ENCODE peak calls at places on chromosome 4, in seven cellular contexts. C is 8988T; B is IMR-90; D is aorta; H is activated naive CD8-positive, alpha-beta T cell treated with anti-CD3 and anti-CD28 coated beads, Interleukin-2, amount 50 U/mL, for 16 hours; R is cardiac fibroblast; S is T-helper 1 cell. W is an unnamed sample.

GRCh38 chr4:184824081-184824775 is 1.5 kb downstream of the ACSL1 start:
- DNase-seq in C (no peak), B (peak; percentile 20), D (no peak), H (no peak), R (no peak), S (no peak), W (no peak)

GRCh38 chr4:59960143-59960542 is 1240.0 kb upstream of the ADGRL3 start:
- DNase-seq in C (no peak), B (no peak), D (no peak), H (no peak), R (no peak), S (no peak), W (peak; percentile 41)

GRCh38 chr4:32847466-32847865 is 2127.3 kb downstream of the PCDH7 start:
- DNase-seq in C (no peak), B (no peak), D (no peak), H (no peak), R (peak; percentile 5), S (no peak), W (no peak)

GRCh38 chr4:108433832-108434231 is 186.5 kb upstream of the RPL34 start:
- DNase-seq in C (no peak), B (peak; percentile 93), D (no peak), H (no peak), R (no peak), S (no peak), W (no peak)

GRCh38 chr4:67483868-67484602 is 61.3 kb downstream of the CENPC start:
- DNase-seq in C (no peak), B (peak; percentile 72), D (no peak), H (no peak), R (peak; percentile 31), S (no peak), W (no peak)

GRCh38 chr4:71559957-71560541 is 221.2 kb downstream of the SLC4A4 start:
- DNase-seq in C (no peak), B (peak; percentile 64), D (no peak), H (no peak), R (peak; percentile 41), S (no peak), W (no peak)

GRCh38 chr4:143202824-143203223 is 18.1 kb downstream of the USP38 start:
- DNase-seq in C (no peak), B (no peak), D (no peak), H (no peak), R (peak; percentile 44), S (no peak), W (no peak)

GRCh38 chr4:2288051-2288541 is 26.2 kb upstream of the MXD4 start:
- DNase-seq in C (no peak), B (no peak), D (peak; percentile 62), H (no peak), R (no peak), S (no peak), W (no peak)

GRCh38 chr4:155960522-155960921 is 6.9 kb upstream of the CTSO start:
- DNase-seq in C (no peak), B (peak; percentile 61), D (no peak), H (no peak), R (peak; percentile 84), S (no peak), W (no peak)

GRCh38 chr4:139282375-139283075 is 2.5 kb upstream of the MGARP start:
- DNase-seq in C (no peak), B (peak; percentile 68), D (no peak), H (no peak), R (peak; percentile 41), S (no peak), W (no peak)

GRCh38 chr4:6466756-6467381 is 5.5 kb downstream of the PPP2R2C start:
- DNase-seq in C (no peak), B (no peak), D (no peak), H (no peak), R (no peak), S (no peak), W (no peak)

W was measured in Right ventricle myocardium superior.